ENCODE peak calls at places on chromosomes 11 and 22, in ten cellular contexts. Y, P, L, J, F, D, Q, A, S and Z are unnamed samples.

GRCh38 chr11:101487775-101488174 is 96.0 kb downstream of the TRPC6 start:
- DNase-seq in Y (no peak), P (no peak), L (peak; percentile 65), J (no peak), F (no peak), D (peak; percentile 76), Q (no peak), A (peak; percentile 12), S (no peak), Z (peak; percentile 86)

GRCh38 chr11:29333993-29334780 is 682.6 kb downstream of the KCNA4 start:
- DNase-seq in Y (no peak), P (no peak), L (no peak), J (no peak), F (no peak), D (peak; percentile 71), Q (no peak), A (peak; percentile 83), S (peak; percentile 4), Z (no peak)

GRCh38 chr11:3609416-3610265 is 32.2 kb downstream of the ART5 start:
- DNase-seq in Y (no peak), P (peak; percentile 60), L (no peak), J (peak; percentile 21), F (no peak), D (peak; percentile 70), Q (peak; percentile 17), A (peak; percentile 44), S (no peak), Z (no peak)

GRCh38 chr11:60840711-60841430 is 1.0 kb upstream of the CCDC86 start:
- DNase-seq in Y (no peak), P (no peak), L (peak; percentile 67), J (no peak), F (no peak), D (peak; percentile 92), Q (no peak), A (peak; percentile 99), S (no peak), Z (peak; percentile 81)

GRCh38 chr11:44630511-44631210 is 65.2 kb downstream of the CD82 start:
- DNase-seq in Y (no peak), P (peak; percentile 29), L (no peak), J (no peak), F (no peak), D (no peak), Q (no peak), A (no peak), S (no peak), Z (no peak)

GRCh38 chr11:112523477-112523876 is 262.8 kb upstream of the PLET1 start:
- DNase-seq in Y (no peak), P (no peak), L (no peak), J (no peak), F (no peak), D (peak; percentile 8), Q (no peak), A (peak; percentile 3), S (peak; percentile 13), Z (no peak)

GRCh38 chr11:85694385-85694980 is 8.5 kb upstream of the CCDC89 start:
- DNase-seq in Y (no peak), P (no peak), L (peak; percentile 34), J (no peak), F (no peak), D (peak; percentile 71), Q (no peak), A (peak; percentile 59), S (no peak), Z (no peak)

GRCh38 chr11:45930031-45930794 is 7.8 kb downstream of the LARGE2 start:
- DNase-seq in Y (no peak), P (no peak), L (no peak), J (peak; percentile 32), F (no peak), D (no peak), Q (no peak), A (no peak), S (peak; percentile 83), Z (no peak)

GRCh38 chr11:103354656-103355055 is 245.4 kb downstream of the DYNC2H1 start:
- DNase-seq in Y (no peak), P (no peak), L (no peak), J (no peak), F (no peak), D (peak; percentile 4), Q (no peak), A (no peak), S (no peak), Z (no peak)

GRCh38 chr11:95520361-95520760 is 269.2 kb downstream of the FAM76B start:
- DNase-seq in Y (no peak), P (no peak), L (no peak), J (no peak), F (no peak), D (no peak), Q (no peak), A (no peak), S (no peak), Z (no peak)

GRCh38 chr11:65429069-65429681 is 6.6 kb downstream of the NEAT1 start:
- DNase-seq in Y (no peak), P (no peak), L (no peak), J (no peak), F (no peak), D (peak; percentile 76), Q (no peak), A (peak; percentile 75), S (no peak), Z (peak; percentile 54)

GRCh38 chr11:9669954-9670353 is 6.1 kb downstream of the SWAP70 start:
- DNase-seq in Y (no peak), P (no peak), L (no peak), J (no peak), F (no peak), D (no peak), Q (no peak), A (no peak), S (no peak), Z (no peak)

GRCh38 chr11:126930100-126930841 is 70.3 kb downstream of the KIRREL3 start:
- DNase-seq in Y (no peak), P (no peak), L (no peak), J (no peak), F (no peak), D (no peak), Q (no peak), A (peak; percentile 23), S (no peak), Z (no peak)

GRCh38 chr22:23806837-23807236 is 20.1 kb downstream of the SMARCB1 start:
- DNase-seq in Y (no peak), P (no peak), L (no peak), J (no peak), F (no peak), D (no peak), Q (no peak), A (no peak), S (no peak), Z (no peak)

GRCh38 chr11:60867871-60868681 is 734 bp downstream of the ZP1 start:
- DNase-seq in Y (no peak), P (no peak), L (no peak), J (no peak), F (no peak), D (no peak), Q (no peak), A (no peak), S (no peak), Z (no peak)

GRCh38 chr22:22709719-22710445 is 65.5 kb downstream of the GGTLC2 start:
- DNase-seq in Y (no peak), P (no peak), L (no peak), J (peak; percentile 16), F (no peak), D (peak; percentile 47), Q (no peak), A (no peak), S (no peak), Z (no peak)

GRCh38 chr11:129922674-129923073 is 27.3 kb upstream of the NFRKB start:
- DNase-seq in Y (no peak), P (no peak), L (no peak), J (no peak), F (no peak), D (no peak), Q (no peak), A (no peak), S (no peak), Z (no peak)

GRCh38 chr11:75140269-75141138 is 10.4 kb upstream of the SLCO2B1 start:
- DNase-seq in Y (peak; percentile 64), P (peak; percentile 89), L (no peak), J (peak; percentile 82), F (no peak), D (peak; percentile 63), Q (peak; percentile 67), A (peak; percentile 14), S (peak; percentile 54), Z (no peak)

GRCh38 chr11:60987577-60988277 is 16.2 kb downstream of the CD6 start:
- DNase-seq in Y (no peak), P (peak; percentile 66), L (no peak), J (peak; percentile 70), F (no peak), D (no peak), Q (peak; percentile 67), A (no peak), S (no peak), Z (no peak)

GRCh38 chr11:80993561-80993960 is 1552.7 kb upstream of the TENM4 start:
- DNase-seq in Y (no peak), P (no peak), L (no peak), J (no peak), F (no peak), D (peak; percentile 2), Q (no peak), A (peak; percentile 22), S (no peak), Z (no peak)

GRCh38 chr22:44256085-44256484 is 56.7 kb downstream of the SHISAL1 start:
- DNase-seq in Y (no peak), P (no peak), L (no peak), J (no peak), F (no peak), D (no peak), Q (no peak), A (no peak), S (no peak), Z (no peak)

GRCh38 chr11:27058456-27058855 is 17.8 kb downstream of the BBOX1 start:
- DNase-seq in Y (no peak), P (no peak), L (peak; percentile 19), J (no peak), F (no peak), D (peak; percentile 93), Q (no peak), A (no peak), S (no peak), Z (peak; percentile 34)

GRCh38 chr11:104965735-104966134 is 2.6 kb downstream of the CASP4 start:
- DNase-seq in Y (no peak), P (no peak), L (no peak), J (no peak), F (no peak), D (no peak), Q (no peak), A (no peak), S (no peak), Z (no peak)

GRCh38 chr11:9530020-9530628 is 43.3 kb upstream of the WEE1 start:
- DNase-seq in Y (no peak), P (peak; percentile 37), L (no peak), J (no peak), F (no peak), D (no peak), Q (no peak), A (no peak), S (no peak), Z (no peak)

GRCh38 chr22:36156515-36157419 is 3.8 kb downstream of the APOL3 start:
- DNase-seq in Y (peak; percentile 49), P (peak; percentile 77), L (no peak), J (peak; percentile 84), F (peak; percentile 15), D (peak; percentile 96), Q (peak; percentile 68), A (peak; percentile 81), S (no peak), Z (peak; percentile 42)

GRCh38 chr22:29217827-29218757 is 12.4 kb downstream of the EMID1 start:
- DNase-seq in Y (no peak), P (no peak), L (no peak), J (no peak), F (no peak), D (no peak), Q (no peak), A (no peak), S (no peak), Z (no peak)

GRCh38 chr11:12900496-12900895 is 108.6 kb upstream of the RASSF10 start:
- DNase-seq in Y (no peak), P (no peak), L (peak; percentile 69), J (no peak), F (peak; percentile 92), D (peak; percentile 91), Q (no peak), A (peak; percentile 88), S (no peak), Z (peak; percentile 86)

GRCh38 chr22:30390974-30391691 is 3.9 kb upstream of the RNF215 start:
- DNase-seq in Y (peak; percentile 54), P (peak; percentile 84), L (no peak), J (peak; percentile 81), F (no peak), D (peak; percentile 85), Q (peak; percentile 80), A (peak; percentile 80), S (peak; percentile 39), Z (no peak)